ENCODE peak calls at places on chromosome 20, in eight cellular contexts. I is RWPE1; M is upper lobe of right lung; T is caudate nucleus; C is cardiac muscle cell; N is CD4-positive, alpha-beta memory T cell; D is adrenal gland; A is neural progenitor cell. F is an unnamed sample.

GRCh38 chr20:14494355-14494754 is 156.9 kb upstream of the FLRT3 start:
- DNase-seq in I (no peak), M (no peak), T (no peak), C (no peak), N (no peak), D (no peak), A (no peak), F (no peak)

GRCh38 chr20:15900443-15900842 is 672.8 kb downstream of the KIF16B start:
- DNase-seq in I (no peak), M (no peak), T (no peak), C (no peak), N (no peak), D (no peak), A (no peak), F (no peak)

GRCh38 chr20:32201296-32201976 is 6.1 kb downstream of the PLAGL2 start:
- DNase-seq in I (no peak), M (no peak), T (no peak), C (no peak), N (no peak), D (no peak), A (no peak), F (no peak)

GRCh38 chr20:36051318-36052116 is 83.1 kb downstream of the CNBD2 start:
- DNase-seq in I (no peak), M (no peak), T (no peak), C (no peak), N (no peak), D (no peak), A (no peak), F (no peak)

GRCh38 chr20:3059489-3059888 is 11.9 kb upstream of the OXT start:
- DNase-seq in I (no peak), M (peak), T (no peak), C (no peak), N (no peak), D (no peak), A (no peak), F (no peak)

GRCh38 chr20:24389686-24390085 is 79.7 kb upstream of the SYNDIG1 start:
- DNase-seq in I (no peak), M (no peak), T (peak), C (no peak), N (peak), D (no peak), A (no peak), F (no peak)

GRCh38 chr20:3080939-3081388 is 3.6 kb downstream of the AVP start:
- DNase-seq in I (no peak), M (no peak), T (no peak), C (no peak), N (no peak), D (peak), A (no peak), F (no peak)

GRCh38 chr20:17172826-17173420 is 53.9 kb upstream of the PCSK2 start:
- DNase-seq in I (no peak), M (no peak), T (no peak), C (no peak), N (no peak), D (no peak), A (no peak), F (no peak)

GRCh38 chr20:51470907-51471411 is 71.6 kb downstream of the NFATC2 start:
- DNase-seq in I (no peak), M (no peak), T (no peak), C (no peak), N (peak), D (no peak), A (no peak), F (no peak)

GRCh38 chr20:61044499-61044898 is 207.6 kb upstream of the CDH4 start:
- DNase-seq in I (no peak), M (no peak), T (no peak), C (no peak), N (no peak), D (peak), A (peak), F (no peak)

GRCh38 chr20:7379621-7380220 is 560.5 kb downstream of the HAO1 start:
- DNase-seq in I (no peak), M (no peak), T (no peak), C (no peak), N (no peak), D (no peak), A (no peak), F (no peak)

GRCh38 chr20:10490706-10491105 is 55.6 kb downstream of the SLX4IP start:
- DNase-seq in I (no peak), M (no peak), T (no peak), C (no peak), N (no peak), D (no peak), A (peak), F (no peak)

GRCh38 chr20:10381477-10381876 is 52.5 kb downstream of the MKKS start:
- DNase-seq in I (no peak), M (no peak), T (no peak), C (no peak), N (no peak), D (no peak), A (no peak), F (no peak)

GRCh38 chr20:39823239-39823638 is 861.1 kb downstream of the DHX35 start:
- DNase-seq in I (no peak), M (no peak), T (no peak), C (no peak), N (no peak), D (peak), A (no peak), F (no peak)

GRCh38 chr20:36823126-36823525 is 49.6 kb upstream of the DSN1 start:
- DNase-seq in I (no peak), M (no peak), T (no peak), C (no peak), N (no peak), D (no peak), A (no peak), F (no peak)

GRCh38 chr20:14341782-14342181 is 4.4 kb upstream of the FLRT3 start:
- DNase-seq in I (no peak), M (no peak), T (no peak), C (no peak), N (no peak), D (no peak), A (no peak), F (no peak)

GRCh38 chr20:21796059-21796458 is 90.6 kb downstream of the PAX1 start:
- DNase-seq in I (no peak), M (no peak), T (no peak), C (no peak), N (no peak), D (no peak), A (peak), F (no peak)

GRCh38 chr20:36604952-36605308 is 649 bp upstream of the RAB5IF start:
- DNase-seq in I (peak), M (peak), T (no peak), C (no peak), N (no peak), D (peak), A (peak), F (no peak)

GRCh38 chr20:14407336-14407735 is 69.9 kb upstream of the FLRT3 start:
- DNase-seq in I (no peak), M (no peak), T (no peak), C (no peak), N (no peak), D (no peak), A (no peak), F (no peak)

GRCh38 chr20:2178328-2179232 is 77.0 kb downstream of the STK35 start:
- DNase-seq in I (no peak), M (no peak), T (no peak), C (peak), N (no peak), D (no peak), A (no peak), F (no peak)

GRCh38 chr20:13770141-13770540 is 14.6 kb downstream of the ESF1 start:
- DNase-seq in I (no peak), M (no peak), T (no peak), C (no peak), N (no peak), D (no peak), A (no peak), F (no peak)

GRCh38 chr20:43003318-43003928 is 186.3 kb downstream of the PTPRT start:
- DNase-seq in I (no peak), M (no peak), T (no peak), C (no peak), N (no peak), D (no peak), A (no peak), F (no peak)

GRCh38 chr20:18154342-18154741 is 16.7 kb downstream of the KAT14 start:
- DNase-seq in I (no peak), M (no peak), T (no peak), C (no peak), N (no peak), D (no peak), A (no peak), F (no peak)

GRCh38 chr20:47272893-47273590 is 83.5 kb downstream of the ZMYND8 start:
- DNase-seq in I (peak), M (no peak), T (no peak), C (peak), N (peak), D (peak), A (peak), F (peak)

GRCh38 chr20:47275548-47275947 is 81.0 kb downstream of the ZMYND8 start:
- DNase-seq in I (no peak), M (no peak), T (no peak), C (no peak), N (no peak), D (no peak), A (no peak), F (no peak)

GRCh38 chr20:47274449-47275108 is 81.9 kb downstream of the ZMYND8 start:
- DNase-seq in I (peak), M (no peak), T (no peak), C (no peak), N (no peak), D (no peak), A (no peak), F (peak)

GRCh38 chr20:47271216-47271615 is 85.3 kb downstream of the ZMYND8 start:
- DNase-seq in I (no peak), M (no peak), T (no peak), C (no peak), N (no peak), D (no peak), A (no peak), F (no peak)

GRCh38 chr20:47273591-47274235 is 82.8 kb downstream of the ZMYND8 start:
- DNase-seq in I (no peak), M (no peak), T (no peak), C (no peak), N (no peak), D (no peak), A (no peak), F (no peak)
- H3K27ac ChIP-seq in I (peak), M (peak), T (no peak), C (peak), N (no peak), D (peak), A (no peak), F (peak)

DNA sequence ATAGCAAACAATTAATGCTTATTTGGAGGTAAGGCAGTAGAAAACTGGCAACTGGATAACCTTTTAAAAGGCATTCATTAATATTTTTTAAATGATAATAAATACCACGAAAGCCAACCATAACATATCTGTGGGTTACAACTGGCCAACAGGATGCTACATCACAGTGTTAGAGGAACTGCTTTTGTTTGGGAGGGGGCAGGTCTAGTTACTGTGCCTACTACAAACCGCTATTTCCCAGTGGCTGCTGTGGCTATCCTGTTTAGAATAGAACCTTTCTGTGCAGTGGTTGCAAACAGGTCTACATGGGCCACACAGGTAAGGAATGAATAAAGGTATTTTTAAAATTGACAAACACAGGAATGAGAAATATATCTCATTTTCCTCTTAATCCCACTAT is 976 bp downstream of the PIGT start:
- DNase-seq in I (no peak), M (no peak), T (no peak), C (no peak), N (no peak), D (no peak), A (no peak), F (no peak)
- H3K27ac ChIP-seq in I (no peak), M (no peak), T (no peak), C (no peak), N (peak), D (no peak), A (no peak), F (no peak)

GRCh38 chr20:47368301-47368700 is 11.8 kb upstream of the ZMYND8 start:
- DNase-seq in I (no peak), M (no peak), T (no peak), C (no peak), N (no peak), D (no peak), A (peak), F (no peak)
- H3K27ac ChIP-seq in I (no peak), M (no peak), T (no peak), C (no peak), N (no peak), D (no peak), A (peak), F (no peak)

DNA sequence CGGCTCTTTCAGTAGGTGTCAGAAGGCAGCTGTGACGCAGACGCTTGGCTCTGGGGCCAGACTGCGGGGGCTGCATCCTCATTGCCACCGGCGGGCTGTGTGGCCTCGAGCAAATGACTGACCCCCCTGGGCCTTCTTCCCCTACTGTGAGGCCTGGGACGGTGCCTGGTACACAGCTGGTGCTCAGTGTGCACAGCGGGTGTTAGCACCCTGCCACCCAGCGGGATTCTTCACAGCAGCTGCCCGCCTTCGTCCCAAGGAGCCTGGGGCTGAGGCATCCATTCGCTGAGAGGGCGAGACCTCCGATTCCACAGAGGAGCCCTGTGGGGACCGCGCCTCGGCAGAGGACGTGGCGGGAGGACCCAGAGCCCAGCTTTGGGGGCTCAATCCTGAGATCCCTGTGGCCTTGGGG is 10.6 kb downstream of the SLCO4A1 start:
- DNase-seq in I (no peak), M (no peak), T (no peak), C (no peak), N (no peak), D (no peak), A (no peak), F (no peak)
- H3K27ac ChIP-seq in I (peak), M (peak), T (peak), C (no peak), N (peak), D (peak), A (no peak), F (peak)

GRCh38 chr20:49914310-49915117 is 815 bp downstream of the SPATA2 start:
- DNase-seq in I (no peak), M (peak), T (peak), C (no peak), N (peak), D (no peak), A (peak), F (no peak)

GRCh38 chr20:49915380-49916145 is at the start of gene SPATA2:
- DNase-seq in I (peak), M (peak), T (peak), C (peak), N (peak), D (peak), A (peak), F (peak)

GRCh38 chr20:49913399-49914047 is 1.8 kb downstream of the SPATA2 start:
- DNase-seq in I (no peak), M (no peak), T (peak), C (no peak), N (no peak), D (no peak), A (no peak), F (no peak)

GRCh38 chr20:49916146-49917002 is 1.0 kb upstream of the SPATA2 start:
- DNase-seq in I (peak), M (no peak), T (no peak), C (no peak), N (no peak), D (no peak), A (no peak), F (no peak)

DNA sequence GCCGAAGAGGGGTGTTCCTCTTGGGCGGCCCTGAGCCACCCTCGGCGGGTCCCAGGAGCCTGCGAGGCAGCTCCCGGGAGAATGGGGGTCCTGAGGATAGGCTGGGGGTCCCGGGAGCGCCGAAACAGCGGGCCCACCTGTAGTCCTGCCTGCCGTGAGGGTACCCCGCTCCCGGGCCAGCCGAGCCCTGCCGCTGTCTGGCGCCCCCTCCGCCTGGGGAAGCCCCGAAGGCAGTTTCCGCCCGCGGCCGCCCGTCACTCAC is 280 bp downstream of the SPATA2 start:
- DNase-seq in I (no peak), M (no peak), T (no peak), C (no peak), N (no peak), D (no peak), A (no peak), F (no peak)
- H3K27ac ChIP-seq in I (peak), M (peak), T (peak), C (peak), N (peak), D (peak), A (peak), F (no peak)

GRCh38 chr20:53579581-53580375 is 13.9 kb downstream of the ZNF217 start:
- DNase-seq in I (peak), M (no peak), T (no peak), C (no peak), N (peak), D (no peak), A (no peak), F (no peak)
- H3K27ac ChIP-seq in I (peak), M (peak), T (peak), C (peak), N (peak), D (peak), A (peak), F (peak)

DNA sequence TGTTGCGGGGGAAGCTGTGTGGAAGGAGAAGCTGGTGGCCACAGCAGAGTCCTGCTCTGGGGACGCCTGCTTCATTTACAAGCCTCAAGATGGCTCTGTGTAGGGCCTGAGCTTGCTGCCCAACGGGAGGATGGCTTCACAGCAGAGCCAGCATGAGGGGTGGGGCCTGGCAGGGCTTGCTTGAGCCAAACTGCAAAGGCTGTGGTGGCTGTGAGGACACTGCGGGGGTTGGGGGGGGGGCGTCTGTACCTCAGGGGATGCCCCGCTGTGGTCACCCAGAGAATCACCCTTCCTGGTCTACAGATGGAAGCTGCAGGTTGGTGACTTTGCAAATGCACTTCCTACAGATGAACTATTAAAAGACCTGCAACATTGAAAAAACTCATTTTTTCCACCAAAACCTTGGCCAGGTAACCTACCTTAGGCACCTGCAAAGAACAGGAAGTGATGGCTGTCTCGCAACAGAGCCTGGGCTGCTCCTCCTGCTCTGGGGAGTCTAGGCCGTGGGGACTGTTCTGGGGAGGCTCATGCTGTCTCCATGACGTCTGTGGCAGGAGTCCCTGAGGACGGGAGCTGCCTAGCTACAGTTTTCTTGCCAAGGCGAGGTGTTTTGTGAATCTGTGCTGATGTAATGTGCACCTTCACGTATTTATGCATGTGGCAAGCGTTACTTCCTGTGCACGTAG is 7.3 kb downstream of the NPBWR2 start:
- DNase-seq in I (no peak), M (no peak), T (no peak), C (no peak), N (no peak), D (no peak), A (no peak), F (no peak)
- H3K27ac ChIP-seq in I (no peak), M (no peak), T (no peak), C (no peak), N (no peak), D (no peak), A (no peak), F (no peak)

GRCh38 chr20:38143646-38144554 is 21.2 kb downstream of the TGM2 start:
- DNase-seq in I (peak), M (no peak), T (no peak), C (peak), N (no peak), D (peak), A (no peak), F (peak)

GRCh38 chr20:38143238-38143645 is 21.8 kb downstream of the TGM2 start:
- DNase-seq in I (peak), M (no peak), T (no peak), C (peak), N (no peak), D (no peak), A (no peak), F (no peak)

GRCh38 chr20:38145094-38146075 is 19.7 kb downstream of the TGM2 start:
- DNase-seq in I (no peak), M (no peak), T (no peak), C (no peak), N (no peak), D (no peak), A (no peak), F (no peak)

GRCh38 chr20:38146156-38146555 is 18.9 kb downstream of the TGM2 start:
- DNase-seq in I (no peak), M (no peak), T (no peak), C (no peak), N (no peak), D (no peak), A (no peak), F (no peak)

DNA sequence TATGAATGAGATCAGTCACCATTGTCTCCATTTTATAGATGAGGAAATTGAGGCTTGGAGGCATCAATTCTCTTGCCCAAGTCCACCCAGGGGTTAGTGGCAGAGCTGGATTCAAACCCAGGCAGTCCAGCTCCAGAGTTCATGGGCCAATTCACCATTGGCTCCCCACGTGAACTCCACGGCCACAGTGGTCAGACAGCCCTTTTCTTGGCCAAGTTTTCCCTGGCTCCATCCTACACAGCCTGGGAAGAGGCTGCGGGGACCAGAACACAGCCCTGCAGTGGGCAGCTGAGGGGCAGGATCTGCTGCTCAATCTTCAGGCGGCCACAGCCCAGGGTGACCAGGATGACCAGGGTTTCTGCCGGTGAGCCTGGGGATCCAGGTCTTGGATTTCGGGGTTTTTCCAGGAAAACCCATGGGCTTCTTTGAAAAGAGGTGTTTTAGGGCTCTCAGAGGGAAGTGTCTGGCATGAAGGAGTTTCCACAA is 20.4 kb downstream of the TGM2 start:
- DNase-seq in I (no peak), M (no peak), T (no peak), C (no peak), N (no peak), D (no peak), A (no peak), F (no peak)
- H3K27ac ChIP-seq in I (peak), M (peak), T (no peak), C (peak), N (no peak), D (no peak), A (no peak), F (peak)

F was measured in AG04450.